ENCODE peak calls at places on chromosomes 7 and 10, in four cellular contexts. S is HepG2, Y is GM12878, H is K562. N is an unnamed sample.

GRCh38 chr7:101172854-101173751 is 7.0 kb downstream of the NAT16 start:
- DNase-seq in H (peak; percentile 41), Y (no peak), S (no peak), N (peak; percentile 18)

GRCh38 chr7:47253650-47254080 is 328.2 kb downstream of the TNS3 start:
- DNase-seq in Y (no peak), H (peak; percentile 38), S (no peak), N (no peak)

GRCh38 chr10:103991393-103992128 is 24.6 kb downstream of the SLK start:
- DNase-seq in Y (no peak), H (no peak), S (no peak), N (no peak)

GRCh38 chr10:110420401-110421193 is 77.1 kb upstream of the DUSP5 start:
- DNase-seq in Y (no peak), H (no peak), S (no peak), N (no peak)

GRCh38 chr10:18737841-18738240 is 78.6 kb downstream of the ARL5B start:
- DNase-seq in Y (no peak), H (no peak), S (no peak), N (no peak)

GRCh38 chr10:114638874-114639625 is 19.0 kb downstream of the ABLIM1 start:
- DNase-seq in S (no peak), Y (peak; percentile 27), H (no peak), N (no peak)

GRCh38 chr10:131947631-131948347 is 33.9 kb downstream of the BNIP3 start:
- DNase-seq in S (no peak), H (no peak), Y (no peak), N (no peak)

GRCh38 chr10:105952153-105952552 is 1212.4 kb downstream of the SORCS1 start:
- DNase-seq in H (no peak), S (no peak), Y (peak; percentile 59), N (peak; percentile 22)

GRCh38 chr10:11397980-11398580 is 213.4 kb downstream of the USP6NL start:
- DNase-seq in S (no peak), H (no peak), Y (no peak), N (no peak)

GRCh38 chr7:116782177-116782711 is 80.1 kb upstream of the CAPZA2 start:
- DNase-seq in Y (no peak), H (no peak), S (no peak), N (no peak)

GRCh38 chr7:54343511-54343910 is 198.7 kb upstream of the VSTM2A start:
- DNase-seq in S (no peak), Y (no peak), H (no peak), N (no peak)

GRCh38 chr10:102674566-102674965 is 30.3 kb downstream of the TRIM8 start:
- DNase-seq in Y (no peak), S (peak; percentile 53), H (peak; percentile 43), N (no peak)

GRCh38 chr7:99579956-99580777 is 17.9 kb upstream of the TMEM225B start:
- DNase-seq in S (peak; percentile 6), Y (no peak), H (no peak), N (peak; percentile 81)

GRCh38 chr10:100874702-100875483 is 37.9 kb upstream of the SLF2 start:
- DNase-seq in Y (no peak), S (no peak), H (no peak), N (no peak)

GRCh38 chr7:143372070-143372469 is 9.1 kb upstream of the ZYX start:
- DNase-seq in S (no peak), Y (no peak), H (no peak), N (no peak)

GRCh38 chr10:24756283-24756682 is 32.6 kb upstream of the ARHGAP21 start:
- DNase-seq in H (no peak), S (no peak), Y (no peak), N (no peak)

GRCh38 chr10:132444877-132445351 is 47.9 kb downstream of the PWWP2B start:
- DNase-seq in S (no peak), H (no peak), Y (no peak), N (no peak)

GRCh38 chr10:101569838-101570763 is 18.0 kb downstream of the POLL start:
- DNase-seq in Y (peak; percentile 19), S (peak; percentile 20), H (peak; percentile 77), N (peak; percentile 82)

GRCh38 chr7:41268874-41269273 is 434.0 kb downstream of the INHBA start:
- DNase-seq in H (no peak), Y (no peak), S (no peak), N (no peak)

GRCh38 chr10:36185096-36185495 is 543.0 kb upstream of the FZD8 start:
- DNase-seq in H (no peak), S (no peak), Y (no peak), N (no peak)

GRCh38 chr7:77482015-77482414 is 55.1 kb upstream of the PTPN12 start:
- DNase-seq in S (peak; percentile 84), Y (no peak), H (no peak), N (no peak)

GRCh38 chr7:143240323-143241168 is 18.7 kb downstream of the TAS2R40 start:
- DNase-seq in S (peak; percentile 59), Y (no peak), H (peak; percentile 87), N (peak; percentile 70)

GRCh38 chr10:14184841-14185500 is 145.8 kb downstream of the FRMD4A start:
- DNase-seq in H (peak; percentile 44), S (peak; percentile 94), Y (peak; percentile 72), N (no peak)

GRCh38 chr7:46908770-46909169 is 673.1 kb downstream of the TNS3 start:
- DNase-seq in S (no peak), H (no peak), Y (no peak), N (no peak)

GRCh38 chr10:65793738-65794425 is 1132.0 kb upstream of the LRRTM3 start:
- DNase-seq in S (no peak), H (no peak), Y (no peak), N (no peak)

GRCh38 chr10:43979551-43979950 is 330.9 kb upstream of the ZNF32 start:
- DNase-seq in S (no peak), Y (no peak), H (no peak), N (no peak)

GRCh38 chr7:73715648-73716317 is 3.7 kb downstream of the STX1A start:
- DNase-seq in Y (no peak), H (peak; percentile 96), S (peak; percentile 90), N (no peak)

GRCh38 chr7:2970907-2971306 is 72.8 kb downstream of the CARD11 start:
- DNase-seq in S (no peak), H (no peak), Y (no peak), N (no peak)

GRCh38 chr7:123961731-123962130 is 36.7 kb downstream of the SPAM1 start:
- DNase-seq in S (no peak), H (no peak), Y (no peak), N (no peak)

GRCh38 chr7:6286486-6286885 is 14.1 kb upstream of the CYTH3 start:
- DNase-seq in Y (no peak), S (no peak), H (no peak), N (no peak)

GRCh38 chr7:118872568-118872967 is 648.1 kb downstream of the ANKRD7 start:
- DNase-seq in H (no peak), Y (no peak), S (peak; percentile 31), N (no peak)

GRCh38 chr10:87816842-87817178 is 1.2 kb downstream of the ATAD1 start:
- DNase-seq in S (no peak), Y (no peak), H (no peak), N (no peak)

GRCh38 chr7:148503900-148504487 is 86.6 kb upstream of the C7orf33 start:
- DNase-seq in Y (no peak), H (peak; percentile 53), S (no peak), N (no peak)

GRCh38 chr10:72275351-72276012 is 1.8 kb downstream of the DDIT4 start:
- DNase-seq in S (no peak), Y (no peak), H (peak; percentile 76), N (no peak)
- TF ChIP-seq CBFB in S (no peak), Y (no peak), H (no peak), N (no peak)

GRCh38 chr10:5977471-5978370 is at the start of gene IL15RA:
- DNase-seq in H (peak; percentile 87), Y (no peak), S (peak; percentile 24), N (peak; percentile 71)
- TF ChIP-seq CREB1 in H (no peak), Y (peak; percentile 20), S (no peak), N (no peak)

GRCh38 chr10:8050561-8051108 is 3.9 kb upstream of the GATA3 start:
- DNase-seq in Y (no peak), S (peak; percentile 93), H (no peak), N (no peak)
- TF ChIP-seq ATF2 in Y (no peak), S (peak; percentile 66), H (no peak), N (no peak)

GRCh38 chr7:31137234-31137633 is 85.1 kb downstream of the ADCYAP1R1 start:
- DNase-seq in S (no peak), Y (no peak), H (no peak), N (no peak)

GRCh38 chr7:31133497-31133896 is 81.4 kb downstream of the ADCYAP1R1 start:
- DNase-seq in Y (no peak), H (no peak), S (no peak), N (no peak)

GRCh38 chr7:31129067-31129466 is 77.0 kb downstream of the ADCYAP1R1 start:
- DNase-seq in H (no peak), S (no peak), Y (no peak), N (no peak)

DNA sequence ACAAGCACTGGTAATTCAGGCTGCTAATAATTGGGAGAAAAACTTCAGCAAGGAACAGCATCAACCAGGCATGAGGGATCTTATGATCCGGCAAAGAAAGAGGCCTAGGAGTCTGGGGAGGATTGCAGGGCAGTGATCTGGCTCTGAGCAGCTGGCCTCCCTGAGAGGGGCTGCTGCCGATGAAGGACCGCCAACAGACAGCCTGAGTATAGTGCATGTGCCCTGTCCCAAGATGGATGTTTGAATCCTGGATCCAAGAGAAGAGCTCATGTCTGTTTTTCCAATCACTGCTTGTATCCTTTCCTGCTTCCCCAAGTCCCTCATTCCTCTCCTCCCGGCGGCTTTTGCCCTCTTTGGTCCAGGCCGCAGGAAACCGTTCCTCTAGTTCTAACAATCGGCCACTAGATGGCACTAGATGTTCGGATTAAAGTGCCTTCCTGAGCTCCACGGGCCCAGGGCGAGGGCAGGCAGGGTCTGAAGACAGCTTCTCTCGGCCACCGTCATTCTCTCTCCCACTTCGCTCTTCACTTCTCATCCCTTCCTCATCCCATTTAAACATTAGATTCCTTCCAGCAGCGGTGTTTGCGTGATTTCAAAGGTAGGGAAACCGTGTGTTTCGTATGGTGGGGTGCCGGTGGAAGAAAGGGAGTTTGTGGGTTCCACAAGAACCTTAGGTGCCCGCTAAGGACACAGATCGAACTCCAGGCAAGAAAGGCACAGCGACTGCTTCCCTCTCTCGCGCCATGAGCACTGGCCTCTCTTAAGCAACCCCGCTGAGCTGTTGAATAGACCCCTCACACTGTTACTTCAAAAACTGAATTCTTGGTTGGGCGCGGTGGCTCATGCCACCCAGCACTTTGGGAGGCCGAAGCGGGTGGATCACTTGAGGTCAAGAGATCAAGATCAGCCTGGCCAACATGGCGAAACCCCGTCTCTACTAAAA is 82.4 kb downstream of the ADCYAP1R1 start:
- DNase-seq in S (peak; percentile 58), H (peak; percentile 82), Y (no peak), N (peak; percentile 80)
- TF ChIP-seq CBFB in S (no peak), H (no peak), Y (no peak), N (no peak)

GRCh38 chr10:78857193-78857592 is 211.6 kb upstream of the ZMIZ1 start:
- DNase-seq in H (no peak), S (no peak), Y (no peak), N (no peak)
- TF ChIP-seq CREB1 in H (no peak), S (no peak), Y (no peak), N (no peak)

GRCh38 chr7:31084226-31084625 is 32.1 kb downstream of the ADCYAP1R1 start:
- DNase-seq in S (no peak), Y (no peak), H (no peak), N (no peak)

GRCh38 chr7:31082450-31082849 is 30.3 kb downstream of the ADCYAP1R1 start:
- DNase-seq in Y (no peak), H (no peak), S (no peak), N (no peak)

GRCh38 chr7:31080112-31080511 is 28.0 kb downstream of the ADCYAP1R1 start:
- DNase-seq in S (no peak), H (no peak), Y (no peak), N (no peak)

GRCh38 chr7:31082017-31082416 is 29.9 kb downstream of the ADCYAP1R1 start:
- DNase-seq in S (no peak), H (no peak), Y (no peak), N (no peak)

GRCh38 chr7:31083205-31083801 is 31.2 kb downstream of the ADCYAP1R1 start:
- DNase-seq in H (no peak), S (no peak), Y (no peak), N (no peak)
- TF ChIP-seq ATF2 in H (no peak), S (no peak), Y (no peak), N (no peak)